ENCODE peak calls at places on chromosomes 16 and 17, in six cellular contexts. E is mucosa of gallbladder; M is activated CD8-positive, alpha-beta memory T cell treated with anti-CD3 and anti-CD28 coated beads for 48 hours; Q is HT-29; Z is endothelial cell; C is cerebellum. L is an unnamed sample.

GRCh38 chr17:78358538-78359215 is 1.2 kb downstream of the SOCS3 start:
- DNase-seq in Z (no peak), C (no peak), E (no peak), Q (no peak), M (no peak), L (no peak)

GRCh38 chr16:66746682-66747081 is 4.7 kb downstream of the DYNC1LI2 start:
- DNase-seq in E (no peak), Q (no peak), M (no peak), C (no peak), Z (no peak), L (no peak)

GRCh38 chr16:4244254-4244812 is 2.5 kb upstream of the SRL start:
- DNase-seq in C (no peak), M (no peak), Z (no peak), Q (no peak), E (peak; percentile 66), L (no peak)

GRCh38 chr17:77604301-77605031 is 354.0 kb upstream of the TNRC6C start:
- DNase-seq in C (no peak), Q (no peak), E (no peak), Z (no peak), M (no peak), L (no peak)

GRCh38 chr16:30958164-30959083 is 870 bp downstream of the SETD1A start:
- DNase-seq in Q (peak; percentile 19), E (no peak), Z (peak; percentile 66), M (no peak), C (no peak), L (peak; percentile 59)

GRCh38 chr16:50282955-50283631 is 16.7 kb downstream of the ADCY7 start:
- DNase-seq in C (no peak), Z (no peak), Q (no peak), E (no peak), M (no peak), L (no peak)

GRCh38 chr16:54159490-54160080 is 127.0 kb downstream of the IRX3 start:
- DNase-seq in Z (no peak), Q (no peak), E (no peak), C (no peak), M (no peak), L (no peak)

GRCh38 chr16:79402356-79402755 is 198.2 kb downstream of the MAF start:
- DNase-seq in C (no peak), Z (no peak), M (no peak), Q (peak; percentile 16), E (peak; percentile 57), L (peak; percentile 59)

GRCh38 chr16:49274936-49275730 is 6.5 kb downstream of the CBLN1 start:
- DNase-seq in C (no peak), Z (peak; percentile 36), E (no peak), Q (no peak), M (no peak), L (no peak)

GRCh38 chr17:42405963-42406495 is 17.0 kb downstream of the CAVIN1 start:
- DNase-seq in E (peak; percentile 81), Q (peak; percentile 81), Z (peak; percentile 91), M (peak; percentile 76), C (peak; percentile 80), L (peak; percentile 82)

GRCh38 chr16:50457423-50457822 is 88.6 kb upstream of the BRD7 start:
- DNase-seq in Z (no peak), Q (no peak), E (no peak), M (no peak), C (no peak), L (no peak)

GRCh38 chr17:15348030-15348429 is 6.6 kb upstream of the TEKT3 start:
- DNase-seq in Z (no peak), Q (no peak), C (no peak), M (no peak), E (peak; percentile 56), L (no peak)

GRCh38 chr16:17290237-17290636 is 180.5 kb downstream of the XYLT1 start:
- DNase-seq in M (no peak), Z (no peak), Q (no peak), E (no peak), C (no peak), L (no peak)

GRCh38 chr16:23848958-23849357 is 13.2 kb downstream of the PRKCB start:
- DNase-seq in E (no peak), M (no peak), C (no peak), Q (no peak), Z (no peak), L (no peak)

GRCh38 chr16:72256398-72257048 is 84.6 kb upstream of the PMFBP1 start:
- DNase-seq in Z (no peak), C (no peak), Q (no peak), E (no peak), M (no peak), L (no peak)

GRCh38 chr17:17839792-17840707 is 3.3 kb upstream of the SREBF1 start:
- DNase-seq in Z (peak; percentile 84), Q (peak; percentile 91), C (peak; percentile 93), M (no peak), E (peak; percentile 92), L (peak; percentile 89)

GRCh38 chr16:15770107-15770506 is 86.7 kb downstream of the MYH11 start:
- DNase-seq in M (no peak), Q (no peak), C (no peak), E (no peak), Z (no peak), L (no peak)

GRCh38 chr17:17051380-17051779 is 9.1 kb downstream of the MPRIP start:
- DNase-seq in M (no peak), Q (no peak), C (no peak), Z (no peak), E (no peak), L (peak; percentile 35)

GRCh38 chr17:76824103-76824502 is 44.1 kb upstream of the MGAT5B start:
- DNase-seq in Z (no peak), Q (no peak), M (no peak), C (no peak), E (no peak), L (no peak)

GRCh38 chr16:10098991-10099390 is 83.2 kb downstream of the GRIN2A start:
- DNase-seq in C (no peak), E (no peak), Q (no peak), M (no peak), Z (no peak), L (no peak)

GRCh38 chr16:5446623-5447240 is 349.1 kb upstream of the EEF2KMT start:
- DNase-seq in Z (no peak), E (no peak), Q (no peak), C (no peak), M (no peak), L (no peak)

GRCh38 chr16:1639282-1639681 is 27.1 kb downstream of the CRAMP1 start:
- DNase-seq in E (no peak), C (no peak), Q (no peak), Z (no peak), M (no peak), L (no peak)

GRCh38 chr16:79272141-79272577 is 328.4 kb downstream of the MAF start:
- DNase-seq in Z (no peak), Q (no peak), C (no peak), E (no peak), M (no peak), L (no peak)

GRCh38 chr17:2749784-2750181 is 331 bp upstream of the CCDC92B start:
- DNase-seq in Q (peak; percentile 67), M (peak; percentile 40), C (peak; percentile 83), Z (peak; percentile 91), E (peak; percentile 73), L (peak; percentile 71)

GRCh38 chr16:87764600-87765472 is 950 bp downstream of the KLHDC4 start:
- DNase-seq in Q (peak; percentile 2), C (no peak), Z (no peak), M (no peak), E (no peak), L (no peak)

GRCh38 chr17:83186751-83187421 is 107.5 kb downstream of the METRNL start:
- DNase-seq in M (no peak), C (no peak), E (no peak), Q (no peak), Z (no peak), L (peak; percentile 10)

GRCh38 chr17:37847811-37848331 is 76.3 kb upstream of the TBC1D3K start:
- DNase-seq in C (no peak), E (no peak), Z (no peak), Q (no peak), M (no peak), L (no peak)

GRCh38 chr17:71098071-71098470 is 928.7 kb downstream of the KCNJ2 start:
- DNase-seq in Q (peak; percentile 45), Z (no peak), E (no peak), C (no peak), M (no peak), L (no peak)

GRCh38 chr16:75506567-75506966 is 11.3 kb upstream of the CHST6 start:
- DNase-seq in E (peak; percentile 27), Z (no peak), M (no peak), Q (no peak), C (no peak), L (no peak)

GRCh38 chr17:44971776-44972483 is 3.8 kb upstream of the C1QL1 start:
- DNase-seq in Q (no peak), E (no peak), M (no peak), Z (no peak), C (no peak), L (no peak)

GRCh38 chr17:30920282-30920681 is 1.5 kb upstream of the ADAP2 start:
- DNase-seq in C (no peak), E (no peak), Q (no peak), M (no peak), Z (no peak), L (no peak)

GRCh38 chr16:49373504-49373903 is at the start of gene C16orf78:
- DNase-seq in Q (no peak), Z (no peak), C (no peak), M (no peak), E (no peak), L (no peak)